ENCODE peak calls at places on chromosomes 7 and 10, in seven cellular contexts. O is SK-N-SH, P is astrocyte of the spinal cord, D is thoracic aorta, G is psoas muscle, L is LNCaP clone FGC, T is fibroblast of lung. A is an unnamed sample.

GRCh38 chr10:117411440-117412428 is 36.5 kb upstream of the PDZD8 start:
- DNase-seq in O (peak; percentile 68), P (no peak), D (no peak), G (no peak), L (no peak), T (no peak), A (no peak)

GRCh38 chr10:125060038-125060437 is 100.3 kb downstream of the CTBP2 start:
- DNase-seq in O (no peak), P (peak; percentile 73), D (no peak), G (no peak), L (no peak), T (peak; percentile 80), A (peak; percentile 60)

GRCh38 chr10:32962541-32962940 is 4.5 kb upstream of the ITGB1 start:
- DNase-seq in O (no peak), P (no peak), D (no peak), G (no peak), L (no peak), T (no peak), A (no peak)

GRCh38 chr7:153835104-153835503 is 217.1 kb upstream of the DPP6 start:
- DNase-seq in O (peak; percentile 6), P (no peak), D (no peak), G (no peak), L (no peak), T (no peak), A (no peak)

GRCh38 chr10:101280511-101280910 is 51.2 kb upstream of the LBX1 start:
- DNase-seq in O (no peak), P (no peak), D (no peak), G (no peak), L (no peak), T (no peak), A (no peak)

GRCh38 chr7:138459300-138460175 is 521 bp upstream of the TRIM24 start:
- DNase-seq in O (no peak), P (peak; percentile 99), D (peak; percentile 87), G (no peak), L (peak; percentile 94), T (peak; percentile 98), A (peak; percentile 99)

GRCh38 chr7:142356166-142356565 is 98.3 kb upstream of the PRSS58 start:
- DNase-seq in O (no peak), P (no peak), D (no peak), G (no peak), L (no peak), T (no peak), A (no peak)

GRCh38 chr7:129066290-129067131 is 11.6 kb upstream of the TNPO3 start:
- DNase-seq in O (no peak), P (peak; percentile 38), D (no peak), G (no peak), L (no peak), T (peak; percentile 72), A (peak; percentile 74)

GRCh38 chr7:13181221-13181620 is 493.8 kb downstream of the ARL4A start:
- DNase-seq in O (no peak), P (no peak), D (no peak), G (no peak), L (no peak), T (peak; percentile 39), A (peak; percentile 11)

GRCh38 chr7:595621-596010 is 76.0 kb upstream of the PDGFA start:
- DNase-seq in O (no peak), P (no peak), D (no peak), G (no peak), L (no peak), T (no peak), A (no peak)

GRCh38 chr7:94971051-94971867 is 63.9 kb downstream of the PPP1R9A start:
- DNase-seq in O (no peak), P (peak; percentile 56), D (no peak), G (no peak), L (no peak), T (no peak), A (no peak)

GRCh38 chr7:149883452-149883861 is 9.7 kb downstream of the ATP6V0E2 start:
- DNase-seq in O (peak; percentile 82), P (peak; percentile 35), D (no peak), G (peak; percentile 72), L (peak; percentile 46), T (peak; percentile 45), A (peak; percentile 71)

GRCh38 chr10:60606343-60607080 is 171.8 kb upstream of the CDK1 start:
- DNase-seq in O (no peak), P (peak; percentile 28), D (no peak), G (no peak), L (no peak), T (peak; percentile 64), A (peak; percentile 94)

GRCh38 chr7:24979470-24979862 is 512 bp downstream of the OSBPL3 start:
- DNase-seq in O (peak; percentile 86), P (no peak), D (no peak), G (peak; percentile 73), L (no peak), T (peak; percentile 68), A (peak; percentile 72)

GRCh38 chr7:17403996-17404395 is 105.5 kb downstream of the AHR start:
- DNase-seq in O (no peak), P (no peak), D (no peak), G (no peak), L (no peak), T (no peak), A (peak; percentile 4)
- H3K4me3 ChIP-seq in O (no peak overlapping the region), P (no peak overlapping the region), D (no peak overlapping the region), G (no peak overlapping the region), L (no peak overlapping the region), T (no peak overlapping the region), A (no peak overlapping the region)

DNA sequence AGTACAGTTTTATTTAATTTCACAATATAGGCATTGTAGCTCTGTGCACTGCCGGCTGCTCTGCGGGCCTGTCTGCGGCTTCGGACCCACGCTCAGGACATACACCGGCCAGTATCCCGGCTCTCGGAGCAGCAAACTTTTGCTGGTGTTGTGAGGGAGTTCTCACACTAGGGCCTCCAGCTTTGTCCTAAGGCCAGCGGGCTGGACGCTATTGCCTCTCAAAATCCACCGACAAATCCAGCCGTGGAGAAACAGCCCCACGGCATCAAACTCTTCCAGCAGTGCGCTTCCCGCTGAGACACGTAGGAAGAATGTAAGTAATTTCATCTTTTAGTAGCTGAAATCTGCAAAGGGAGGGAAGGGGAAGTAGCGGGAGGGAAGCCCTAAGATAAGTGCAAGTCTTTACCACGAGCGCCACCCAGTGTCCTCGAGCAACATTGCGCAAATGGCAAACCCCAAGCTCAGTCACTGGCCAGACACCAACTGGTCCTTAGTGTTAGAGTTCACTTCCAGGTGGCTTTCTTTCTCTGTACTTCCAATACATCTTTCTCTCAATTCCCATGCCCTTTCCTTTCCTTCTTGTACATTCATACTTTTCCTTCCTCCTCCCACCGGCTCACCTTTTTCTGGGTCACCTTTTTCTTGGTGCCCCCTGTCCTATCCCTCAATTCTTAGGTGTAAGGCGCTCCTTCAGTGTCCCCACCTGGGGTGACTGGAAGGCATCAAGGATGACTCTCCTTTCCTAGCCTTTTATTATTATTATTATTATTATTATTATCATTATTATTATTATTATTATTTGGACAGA is 3.0 kb upstream of the DLX5 start:
- DNase-seq in O (peak; percentile 89), P (peak; percentile 80), D (no peak), G (peak; percentile 82), L (peak; percentile 46), T (peak; percentile 85), A (peak; percentile 91)
- H3K4me3 ChIP-seq in O (peak overlapping the region; percentile 16), P (peak overlapping the region; percentile 28), D (peak overlapping the region; percentile 64), G (peak overlapping the region; percentile 52), L (no peak overlapping the region), T (peak overlapping the region; percentile 1), A (peak overlapping the region; percentile 24)

GRCh38 chr10:132559538-132559937 is 22.0 kb downstream of the INPP5A start:
- DNase-seq in O (no peak), P (no peak), D (no peak), G (no peak), L (no peak), T (no peak), A (no peak)

GRCh38 chr10:132560248-132560731 is 22.7 kb downstream of the INPP5A start:
- DNase-seq in O (no peak), P (no peak), D (no peak), G (no peak), L (no peak), T (no peak), A (peak; percentile 24)

GRCh38 chr10:132556994-132557441 is 19.4 kb downstream of the INPP5A start:
- DNase-seq in O (peak; percentile 16), P (no peak), D (no peak), G (no peak), L (peak; percentile 71), T (no peak), A (no peak)

GRCh38 chr10:132557696-132558515 is 20.3 kb downstream of the INPP5A start:
- DNase-seq in O (no peak), P (no peak), D (no peak), G (no peak), L (no peak), T (no peak), A (no peak)

DNA sequence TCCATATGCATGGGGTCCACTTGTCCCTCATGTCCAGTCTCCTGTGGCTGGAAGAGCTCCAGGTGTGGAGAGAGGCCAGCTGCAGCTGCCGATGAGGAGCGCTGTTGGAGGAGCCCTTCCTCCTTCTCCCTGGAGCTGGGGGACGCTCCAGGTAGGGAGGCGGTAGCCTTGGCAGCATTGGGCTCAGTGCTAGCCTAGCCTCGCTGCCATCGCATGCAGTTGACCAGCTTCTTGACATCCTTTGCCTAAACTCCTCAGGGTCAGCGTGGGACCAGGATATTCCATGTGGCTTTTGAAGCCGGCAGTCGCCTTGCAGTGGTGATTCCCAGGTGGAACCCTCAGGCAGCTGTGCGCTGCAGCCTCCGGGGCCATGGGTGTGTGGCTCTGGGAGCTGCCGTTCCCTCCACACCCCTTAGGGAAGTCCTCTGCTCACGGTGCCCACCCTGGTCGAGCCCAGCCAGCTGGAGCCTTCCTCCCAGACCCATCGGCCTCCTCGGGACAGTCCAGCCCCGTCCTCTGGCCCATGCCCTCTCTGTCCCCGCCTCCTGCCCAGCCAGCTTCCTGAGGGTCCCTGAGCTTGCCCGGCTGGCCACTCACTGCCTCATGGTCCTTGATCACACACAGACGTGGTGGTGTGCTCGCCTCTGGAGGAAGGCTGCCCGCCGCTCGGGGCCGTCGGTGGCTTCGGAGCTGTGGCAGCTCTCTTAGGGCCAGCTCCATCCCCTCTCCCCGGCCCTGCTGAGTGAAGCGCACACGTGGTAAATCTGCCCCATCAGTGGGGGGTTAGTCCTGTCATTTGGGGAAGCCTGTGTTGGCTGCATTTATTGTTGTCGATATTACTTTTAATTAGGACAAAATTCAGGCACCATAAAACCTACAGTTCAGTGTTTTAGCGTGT is 21.2 kb downstream of the INPP5A start:
- DNase-seq in O (no peak), P (no peak), D (no peak), G (peak; percentile 42), L (no peak), T (no peak), A (no peak)
- H3K4me3 ChIP-seq in O (no peak overlapping the region), P (no peak overlapping the region), D (no peak overlapping the region), G (no peak overlapping the region), L (no peak overlapping the region), T (no peak overlapping the region), A (no peak overlapping the region)

GRCh38 chr10:33981301-33981700 is 646.8 kb upstream of the NRP1 start:
- DNase-seq in O (no peak), P (no peak), D (no peak), G (no peak), L (no peak), T (no peak), A (no peak)

GRCh38 chr10:33982995-33983394 is 648.5 kb upstream of the NRP1 start:
- DNase-seq in O (no peak), P (peak; percentile 8), D (no peak), G (no peak), L (no peak), T (peak; percentile 7), A (no peak)

DNA sequence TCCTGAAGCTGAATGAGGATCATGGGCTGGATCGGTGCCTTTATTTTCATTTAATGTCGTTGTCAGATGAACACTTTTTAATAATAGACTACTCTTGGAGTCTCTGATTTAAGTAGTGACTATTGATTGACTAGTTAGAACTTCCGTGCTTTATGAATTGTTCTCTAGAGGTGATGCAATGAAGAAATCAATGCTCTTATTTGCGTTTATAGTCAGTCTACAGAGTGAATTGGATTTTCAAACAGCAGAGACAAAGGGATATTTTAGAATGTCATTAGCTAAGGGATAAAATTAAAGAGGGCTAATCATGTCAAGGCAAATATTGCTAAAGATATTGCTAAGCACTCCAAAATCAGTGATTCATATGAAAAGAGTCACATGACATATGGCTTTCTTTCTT is 652.0 kb upstream of the NRP1 start:
- DNase-seq in O (no peak), P (no peak), D (no peak), G (no peak), L (no peak), T (no peak), A (no peak)
- H3K4me3 ChIP-seq in O (no peak overlapping the region), P (no peak overlapping the region), D (no peak overlapping the region), G (no peak overlapping the region), L (no peak overlapping the region), T (no peak overlapping the region), A (no peak overlapping the region)